ENCODE peak calls at places on chromosomes 16 and 17, in ten cellular contexts. Q is lower leg skin; J is cardiac fibroblast; C is WTC11; N is aorta; S is left kidney; X is ascending aorta; D is central memory CD8-positive, alpha-beta T cell; W is EH; V is NCI-H1436. P is an unnamed sample.

GRCh38 chr16:65429504-65430149 is 307.8 kb upstream of the CDH11 start:
- DNase-seq in Q (no peak), J (no peak), C (no peak), N (no peak), S (no peak), X (no peak), D (no peak), W (no peak), V (no peak), P (no peak)

GRCh38 chr17:35891273-35891672 is 11.1 kb upstream of the CCL5 start:
- DNase-seq in Q (no peak), J (no peak), C (no peak), N (no peak), S (no peak), X (no peak), D (no peak), W (no peak), V (no peak), P (no peak)

GRCh38 chr16:84068041-84068440 is 25.4 kb upstream of the SLC38A8 start:
- DNase-seq in Q (no peak), J (no peak), C (no peak), N (no peak), S (no peak), X (no peak), D (no peak), W (no peak), V (no peak), P (no peak)

GRCh38 chr16:88713568-88714419 is 7.5 kb downstream of the CTU2 start:
- DNase-seq in Q (no peak), J (no peak), C (no peak), N (no peak), S (no peak), X (no peak), D (no peak), W (peak; percentile 16), V (no peak), P (no peak)

GRCh38 chr16:88747588-88748301 is 37.3 kb downstream of the PIEZO1 start:
- DNase-seq in Q (no peak), J (no peak), C (peak; percentile 87), N (no peak), S (no peak), X (no peak), D (no peak), W (no peak), V (peak; percentile 68), P (peak; percentile 97)

GRCh38 chr16:29148867-29149272 is 164.0 kb downstream of the LAT start:
- DNase-seq in Q (no peak), J (no peak), C (no peak), N (peak; percentile 70), S (no peak), X (no peak), D (peak; percentile 74), W (no peak), V (no peak), P (no peak)

GRCh38 chr16:56789360-56789759 is 59.4 kb downstream of the NUP93 start:
- DNase-seq in Q (no peak), J (peak; percentile 57), C (no peak), N (no peak), S (peak; percentile 66), X (no peak), D (no peak), W (peak; percentile 58), V (peak; percentile 53), P (peak; percentile 10)

GRCh38 chr17:50817142-50817751 is 18.1 kb upstream of the WFIKKN2 start:
- DNase-seq in Q (no peak), J (peak; percentile 43), C (peak; percentile 55), N (peak; percentile 63), S (no peak), X (no peak), D (peak; percentile 48), W (peak; percentile 34), V (no peak), P (peak; percentile 83)